ENCODE peak calls at places on chromosomes 12 and 14, in four cellular contexts. W is activated CD8-positive, alpha-beta memory T cell treated with anti-CD3 and anti-CD28 coated beads, Interleukin-2, amount 10 ng/mL, durations not matched to agents 7 days and 5 days; N is activated gamma-delta T cell treated with Interleukin-2 at 50 U/mL for 16 hours; I is colonic mucosa. Q is an unnamed sample.

GRCh38 chr12:46556105-46556559 is 183.6 kb upstream of the SLC38A2 start:
- DNase-seq in W (no peak), N (no peak), I (no peak), Q (no peak)

GRCh38 chr12:121974026-121974985 is 47.4 kb upstream of the BCL7A start:
- DNase-seq in W (no peak), N (no peak), I (no peak), Q (no peak)

GRCh38 chr14:67882973-67883372 is 63.4 kb downstream of the RAD51B start:
- DNase-seq in W (no peak), N (no peak), I (no peak), Q (no peak)

GRCh38 chr12:56833780-56834179 is 70.7 kb downstream of the HSD17B6 start:
- DNase-seq in W (no peak), N (no peak), I (no peak), Q (no peak)

GRCh38 chr12:102374190-102374589 is 106.2 kb downstream of the IGF1 start:
- DNase-seq in W (no peak), N (no peak), I (no peak), Q (no peak)

GRCh38 chr14:64080452-64080851 is 213.7 kb downstream of the ESR2 start:
- DNase-seq in W (no peak), N (no peak), I (no peak), Q (no peak)

GRCh38 chr14:34030864-34031263 is 80.0 kb upstream of the EGLN3 start:
- DNase-seq in W (no peak), N (no peak), I (peak; percentile 53), Q (peak; percentile 27)

GRCh38 chr12:72256725-72257124 is 15.4 kb upstream of the TRHDE start:
- DNase-seq in W (no peak), N (no peak), I (no peak), Q (no peak)

GRCh38 chr12:52195065-52195730 is 3.4 kb upstream of the KRT80 start:
- DNase-seq in W (no peak), N (no peak), I (no peak), Q (no peak)

GRCh38 chr12:106918746-106919145 is 37.0 kb upstream of the TMEM263 start:
- DNase-seq in W (no peak), N (no peak), I (no peak), Q (no peak)

GRCh38 chr12:69698769-69699540 is at the start of gene BEST3:
- DNase-seq in W (no peak), N (no peak), I (no peak), Q (no peak)

GRCh38 chr14:50792058-50792477 is 38.9 kb downstream of the NIN start:
- DNase-seq in W (no peak), N (no peak), I (no peak), Q (no peak)

GRCh38 chr12:87988534-87988933 is 40.7 kb downstream of the C12orf50 start:
- DNase-seq in W (no peak), N (no peak), I (no peak), Q (no peak)

GRCh38 chr12:54371328-54372112 is 7.2 kb upstream of the GPR84 start:
- DNase-seq in W (no peak), N (no peak), I (peak; percentile 54), Q (no peak)

GRCh38 chr12:129119537-129119936 is 266.3 kb downstream of the GLT1D1 start:
- DNase-seq in W (no peak), N (no peak), I (no peak), Q (no peak)

GRCh38 chr12:76757694-76758093 is 6.2 kb upstream of the ZDHHC17 start:
- DNase-seq in W (no peak), N (no peak), I (no peak), Q (no peak)

GRCh38 chr12:65492997-65493892 is 214.8 kb downstream of the MSRB3 start:
- DNase-seq in W (no peak), N (no peak), I (no peak), Q (no peak)

GRCh38 chr14:83826838-83827237 is 1703.1 kb upstream of the FLRT2 start:
- DNase-seq in W (no peak), N (no peak), I (no peak), Q (no peak)

GRCh38 chr14:90987140-90987539 is 73.3 kb downstream of the RPS6KA5 start:
- DNase-seq in W (no peak), N (no peak), I (no peak), Q (no peak)

GRCh38 chr14:70641548-70642312 is at the start of gene TTC9:
- DNase-seq in W (peak; percentile 47), N (no peak), I (peak; percentile 35), Q (peak; percentile 22)